ENCODE peak calls at places on chromosome 10, in five cellular contexts. E, N, Y, S and I are unnamed samples.

GRCh38 chr10:21823617-21824016 is 179.9 kb downstream of the DNAJC1 start:
- DNase-seq in E (no peak), N (no peak), Y (no peak), S (no peak), I (no peak)

GRCh38 chr10:14645239-14645960 is 129.3 kb downstream of the FAM107B start:
- DNase-seq in E (no peak), N (no peak), Y (no peak), S (no peak), I (no peak)

GRCh38 chr10:53315709-53316108 is 543.1 kb upstream of the MBL2 start:
- DNase-seq in E (peak), N (no peak), Y (no peak), S (no peak), I (no peak)

GRCh38 chr10:29757551-29758297 is 123.0 kb upstream of the SVIL start:
- DNase-seq in E (peak), N (peak), Y (peak), S (no peak), I (no peak)

GRCh38 chr10:44314802-44315460 is 70.0 kb downstream of the CXCL12 start:
- DNase-seq in E (no peak), N (no peak), Y (no peak), S (no peak), I (no peak)

GRCh38 chr10:90968448-90969086 is 47.7 kb upstream of the ANKRD1 start:
- DNase-seq in E (peak), N (peak), Y (no peak), S (no peak), I (no peak)

GRCh38 chr10:88281592-88282268 is 301.4 kb downstream of the RNLS start:
- DNase-seq in E (peak), N (peak), Y (no peak), S (no peak), I (no peak)

GRCh38 chr10:119370972-119371703 is 163.8 kb downstream of the GRK5 start:
- DNase-seq in E (peak), N (no peak), Y (no peak), S (no peak), I (no peak)

GRCh38 chr10:72736881-72737280 is 44.9 kb downstream of the MCU start:
- DNase-seq in E (peak), N (no peak), Y (no peak), S (no peak), I (no peak)

GRCh38 chr10:677038-677437 is 12.4 kb downstream of the DIP2C start:
- DNase-seq in E (no peak), N (no peak), Y (no peak), S (no peak), I (no peak)

GRCh38 chr10:22658745-22659410 is 55.5 kb downstream of the PIP4K2A start:
- DNase-seq in E (peak), N (no peak), Y (no peak), S (peak), I (no peak)

GRCh38 chr10:51675088-51675487 is 24.3 kb downstream of the CSTF2T start:
- DNase-seq in E (peak), N (no peak), Y (no peak), S (no peak), I (no peak)

GRCh38 chr10:58435297-58435696 is 50.1 kb downstream of the TFAM start:
- DNase-seq in E (peak), N (peak), Y (peak), S (peak), I (no peak)

GRCh38 chr10:79353000-79353406 is 5.7 kb downstream of the PPIF start:
- DNase-seq in E (no peak), N (no peak), Y (no peak), S (no peak), I (no peak)

GRCh38 chr10:92011560-92012214 is 88.1 kb downstream of the BTAF1 start:
- DNase-seq in E (peak), N (peak), Y (peak), S (peak), I (no peak)

GRCh38 chr10:75165684-75166622 is 44.6 kb upstream of the VDAC2 start:
- DNase-seq in E (peak), N (no peak), Y (no peak), S (no peak), I (no peak)

GRCh38 chr10:132886211-132887099 is 55.9 kb downstream of the CFAP46 start:
- DNase-seq in E (no peak), N (peak), Y (no peak), S (peak), I (no peak)
- TF ChIP-seq RAD21 in E (no peak), N (peak), Y (no peak), S (no peak), I (no peak)

GRCh38 chr10:86022906-86023305 is 343.7 kb downstream of the GRID1 start:
- DNase-seq in E (no peak), N (no peak), Y (no peak), S (no peak), I (no peak)

GRCh38 chr10:86018735-86019058 is 347.9 kb downstream of the GRID1 start:
- DNase-seq in E (no peak), N (no peak), Y (no peak), S (no peak), I (no peak)

GRCh38 chr10:86019141-86019540 is 347.5 kb downstream of the GRID1 start:
- DNase-seq in E (no peak), N (no peak), Y (no peak), S (no peak), I (no peak)

GRCh38 chr10:86017841-86018734 is 348.5 kb downstream of the GRID1 start:
- DNase-seq in E (no peak), N (no peak), Y (no peak), S (no peak), I (no peak)

DNA sequence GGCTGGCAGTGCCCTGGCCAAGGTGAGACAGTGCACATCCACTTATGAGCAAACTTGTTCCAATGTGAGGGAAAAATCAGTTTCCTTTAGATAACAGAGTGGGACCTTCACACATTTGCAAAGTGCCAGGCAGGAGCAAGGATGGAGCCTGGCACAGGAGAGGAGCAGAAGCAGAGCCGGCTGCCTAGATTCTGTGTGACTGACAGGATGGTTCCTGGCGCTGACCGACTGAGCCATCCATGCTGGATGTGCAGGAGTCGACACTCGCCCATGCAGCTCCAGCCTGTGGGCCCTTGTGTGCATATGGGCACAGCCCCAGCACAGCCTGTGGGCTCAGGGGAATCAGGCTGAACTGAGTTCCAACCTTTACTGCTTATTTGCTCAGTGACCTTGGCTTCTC is 346.5 kb downstream of the GRID1 start:
- DNase-seq in E (no peak), N (no peak), Y (no peak), S (no peak), I (no peak)
- TF ChIP-seq RAD21 in E (no peak), N (no peak), Y (no peak), S (no peak), I (no peak)

GRCh38 chr10:35390441-35390840 is 54.1 kb downstream of the CCNY start:
- DNase-seq in E (no peak), N (no peak), Y (no peak), S (no peak), I (no peak)

GRCh38 chr10:35388682-35389081 is 52.4 kb downstream of the CCNY start:
- DNase-seq in E (no peak), N (no peak), Y (no peak), S (no peak), I (no peak)

GRCh38 chr10:35386594-35387174 is 50.4 kb downstream of the CCNY start:
- DNase-seq in E (peak), N (no peak), Y (no peak), S (peak), I (no peak)

GRCh38 chr10:35387768-35388167 is 51.5 kb downstream of the CCNY start:
- DNase-seq in E (peak), N (peak), Y (no peak), S (no peak), I (no peak)

GRCh38 chr10:35388197-35388596 is 51.9 kb downstream of the CCNY start:
- DNase-seq in E (no peak), N (no peak), Y (no peak), S (no peak), I (no peak)
- TF ChIP-seq RAD21 in E (no peak), N (no peak), Y (no peak), S (no peak), I (no peak)

GRCh38 chr10:103042129-103042528 is 124.0 kb downstream of the CNNM2 start:
- DNase-seq in E (no peak), N (no peak), Y (no peak), S (no peak), I (peak)
- TF ChIP-seq RAD21 in E (no peak), N (no peak), Y (no peak), S (no peak), I (no peak)

GRCh38 chr10:125000366-125001312 is 58.7 kb downstream of the ZRANB1 start:
- DNase-seq in E (peak), N (no peak), Y (no peak), S (no peak), I (no peak)

GRCh38 chr10:125001313-125002043 is 59.6 kb downstream of the ZRANB1 start:
- DNase-seq in E (no peak), N (no peak), Y (no peak), S (no peak), I (no peak)

GRCh38 chr10:124998624-124999291 is 56.8 kb downstream of the ZRANB1 start:
- DNase-seq in E (no peak), N (no peak), Y (no peak), S (no peak), I (no peak)

GRCh38 chr10:124997791-124998623 is 56.1 kb downstream of the ZRANB1 start:
- DNase-seq in E (no peak), N (no peak), Y (no peak), S (no peak), I (no peak)

GRCh38 chr10:124999433-125000365 is 57.8 kb downstream of the ZRANB1 start:
- DNase-seq in E (peak), N (no peak), Y (no peak), S (no peak), I (no peak)
- TF ChIP-seq RAD21 in E (no peak), N (no peak), Y (no peak), S (no peak), I (no peak)

DNA sequence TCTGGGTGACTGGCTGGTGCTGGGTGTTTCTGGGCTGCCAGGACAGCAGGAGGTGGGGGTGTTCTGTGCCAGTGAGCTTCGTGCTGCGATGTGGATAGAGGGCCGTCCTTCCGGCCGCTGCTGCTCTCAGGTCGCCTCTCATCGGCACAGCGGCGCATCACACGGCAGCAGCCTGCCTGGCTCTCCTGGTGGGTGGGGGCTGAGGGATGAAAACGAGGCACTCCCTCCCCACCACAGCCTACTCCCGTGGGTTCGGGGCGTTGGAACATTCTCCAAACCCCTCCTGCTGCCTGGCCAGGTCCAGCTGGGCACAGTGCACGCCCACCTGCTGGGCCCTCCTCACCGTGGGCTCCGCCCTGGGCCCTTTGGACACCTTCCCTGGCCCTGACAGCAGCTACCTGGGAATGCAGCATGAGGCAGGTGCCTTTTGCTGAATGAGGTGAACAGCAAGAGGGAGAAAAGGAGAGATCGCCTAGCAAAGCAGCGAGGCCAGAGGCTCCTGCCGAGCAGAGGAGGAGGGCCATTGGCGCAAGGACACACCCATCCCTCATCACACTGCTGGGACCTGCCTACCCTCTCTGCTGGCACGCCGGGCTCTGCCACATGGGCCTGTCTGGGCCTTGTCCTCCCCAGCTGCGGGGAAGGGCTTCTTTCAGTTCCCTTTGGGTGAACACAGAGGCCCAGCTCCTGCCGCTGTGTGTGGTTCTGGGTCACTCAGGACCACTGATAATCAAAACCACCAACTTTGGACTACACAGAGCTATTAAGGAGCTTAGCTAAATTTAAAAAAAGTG is 33.4 kb downstream of the INPP5A start:
- DNase-seq in E (no peak), N (no peak), Y (no peak), S (no peak), I (no peak)
- TF ChIP-seq RAD21 in E (no peak), N (no peak), Y (no peak), S (no peak), I (no peak)